ENCODE peak calls at places on chromosomes 3 and 15, in ten cellular contexts. M is suprapubic skin, B is GM06990, T is astrocyte of the hippocampus, S is T1000, Y is epithelial cell of esophagus, Q is choroid plexus epithelial cell, F is H4, A is DMS53, P is fibroblast of lung. L is an unnamed sample.

GRCh38 chr3:44045476-44046275 is 196.0 kb upstream of the TOPAZ1 start:
- DNase-seq in T (peak), P (no peak), Y (no peak), M (no peak), F (peak), B (peak), S (no peak), A (peak), Q (peak), L (no peak)

GRCh38 chr15:74785716-74786032 is 3.8 kb downstream of the CSK start:
- DNase-seq in T (no peak), Y (no peak), Q (no peak), A (no peak), S (no peak), P (no peak), F (no peak), M (no peak), B (peak), L (no peak)

GRCh38 chr15:63481105-63481810 is 23.1 kb upstream of the USP3 start:
- DNase-seq in P (no peak), B (peak), Y (peak), A (peak), Q (peak), S (no peak), F (no peak), T (no peak), M (no peak), L (peak)

GRCh38 chr3:177589041-177589650 is 391.9 kb upstream of the TBL1XR1 start:
- DNase-seq in A (peak), M (no peak), Q (no peak), B (no peak), P (no peak), Y (peak), T (peak), F (no peak), S (no peak), L (no peak)

GRCh38 chr3:31142139-31142538 is 247.7 kb upstream of the GADL1 start:
- DNase-seq in F (no peak), M (no peak), A (peak), Y (peak), Q (no peak), B (no peak), P (no peak), S (no peak), T (no peak), L (no peak)

GRCh38 chr3:153244961-153245360 is 82.9 kb downstream of the RAP2B start:
- DNase-seq in A (no peak), B (no peak), Y (peak), Q (peak), P (peak), F (no peak), T (no peak), S (no peak), M (no peak), L (no peak)

GRCh38 chr15:25862469-25863066 is 559 bp downstream of the ATP10A start:
- DNase-seq in A (no peak), T (peak), Q (no peak), F (no peak), B (no peak), S (no peak), M (no peak), P (peak), Y (peak), L (no peak)

GRCh38 chr3:124512881-124513609 is 217.2 kb upstream of the UMPS start:
- DNase-seq in T (no peak), M (no peak), S (no peak), Y (no peak), P (no peak), Q (no peak), B (no peak), A (peak), F (peak), L (no peak)

GRCh38 chr15:92807971-92808571 is 92.1 kb upstream of the CHD2 start:
- DNase-seq in F (no peak), P (no peak), T (peak), A (peak), M (peak), B (peak), S (no peak), Q (peak), Y (peak), L (no peak)